ENCODE peak calls at places on chromosomes 12 and 14, in seven cellular contexts. B is colonic mucosa; Z is foreskin fibroblast; H is M059J; M is stimulated activated CD4-positive, alpha-beta T cell treated with anti-CD3 and anti-CD28 coated beads, Interleukin-15, amount 100 ng/mL, for 24 hours; E is NCI-H1694; G is NCI-H1417. V is an unnamed sample.

GRCh38 chr14:32601908-32602307 is 272.8 kb downstream of the AKAP6 start:
- DNase-seq in B (no peak), Z (peak), H (no peak), M (no peak), E (no peak), G (no peak), V (no peak)

GRCh38 chr14:100072783-100073346 is 7.6 kb downstream of the EVL start:
- DNase-seq in B (peak), Z (no peak), H (no peak), M (peak), E (no peak), G (no peak), V (peak)

GRCh38 chr12:11746024-11746771 is 96.7 kb downstream of the ETV6 start:
- DNase-seq in B (no peak), Z (no peak), H (peak), M (no peak), E (no peak), G (no peak), V (no peak)

GRCh38 chr12:96743606-96744005 is 163.5 kb upstream of the NEDD1 start:
- DNase-seq in B (no peak), Z (peak), H (peak), M (no peak), E (no peak), G (no peak), V (no peak)

GRCh38 chr12:3945671-3946070 is 72.5 kb upstream of the PARP11 start:
- DNase-seq in B (no peak), Z (no peak), H (no peak), M (no peak), E (no peak), G (no peak), V (no peak)

GRCh38 chr12:4985820-4986219 is 57.9 kb upstream of the KCNA5 start:
- DNase-seq in B (no peak), Z (no peak), H (no peak), M (no peak), E (no peak), G (no peak), V (no peak)

GRCh38 chr14:56413721-56414120 is 165.9 kb upstream of the TMEM260 start:
- DNase-seq in B (no peak), Z (no peak), H (no peak), M (no peak), E (no peak), G (no peak), V (no peak)

GRCh38 chr14:22979748-22980392 is 2.5 kb downstream of the AJUBA start:
- DNase-seq in B (no peak), Z (peak), H (peak), M (no peak), E (no peak), G (no peak), V (no peak)

GRCh38 chr12:56315256-56315625 is 547 bp downstream of the CNPY2 start:
- DNase-seq in B (peak), Z (no peak), H (no peak), M (no peak), E (no peak), G (peak), V (no peak)

GRCh38 chr14:35818346-35819115 is 7.6 kb upstream of the BRMS1L start:
- DNase-seq in B (no peak), Z (peak), H (peak), M (peak), E (peak), G (peak), V (peak)

GRCh38 chr12:103529306-103529705 is 33.5 kb upstream of the C12orf42 start:
- DNase-seq in B (no peak), Z (no peak), H (no peak), M (no peak), E (peak), G (no peak), V (no peak)

GRCh38 chr14:72559227-72559626 is 334.7 kb downstream of the DPF3 start:
- DNase-seq in B (no peak), Z (peak), H (peak), M (no peak), E (no peak), G (no peak), V (no peak)

GRCh38 chr12:92553389-92553788 is 149.4 kb upstream of the PLEKHG7 start:
- DNase-seq in B (no peak), Z (no peak), H (peak), M (no peak), E (peak), G (peak), V (peak)

GRCh38 chr12:7695159-7695930 is at the start of gene GDF3:
- DNase-seq in B (peak), Z (peak), H (no peak), M (no peak), E (no peak), G (no peak), V (peak)

GRCh38 chr14:68722186-68722585 is 70.7 kb downstream of the ZFP36L1 start:
- DNase-seq in B (no peak), Z (no peak), H (no peak), M (no peak), E (no peak), G (no peak), V (no peak)

GRCh38 chr12:92702754-92703679 is at the start of gene PLEKHG7:
- DNase-seq in B (peak), Z (no peak), H (no peak), M (peak), E (no peak), G (no peak), V (no peak)

GRCh38 chr14:87869619-87870583 is 123.1 kb downstream of the GALC start:
- DNase-seq in B (no peak), Z (peak), H (peak), M (no peak), E (no peak), G (no peak), V (no peak)

GRCh38 chr12:30792648-30793499 is 38.1 kb upstream of the CAPRIN2 start:
- DNase-seq in B (no peak), Z (peak), H (peak), M (no peak), E (no peak), G (no peak), V (no peak)

GRCh38 chr12:100163416-100164152 is 20.9 kb upstream of the BLTP3B start:
- DNase-seq in B (peak), Z (peak), H (peak), M (peak), E (peak), G (no peak), V (peak)

GRCh38 chr12:12561305-12562015 is 1.2 kb downstream of the DUSP16 start:
- DNase-seq in B (peak), Z (peak), H (peak), M (peak), E (peak), G (peak), V (peak)

GRCh38 chr14:88198441-88198840 is 124.6 kb downstream of the KCNK10 start:
- DNase-seq in B (no peak), Z (no peak), H (no peak), M (no peak), E (no peak), G (peak), V (no peak)

GRCh38 chr12:103530352-103530751 is 34.6 kb upstream of the C12orf42 start:
- DNase-seq in B (no peak), Z (no peak), H (no peak), M (peak), E (peak), G (no peak), V (no peak)

GRCh38 chr12:28710882-28711281 is 438.2 kb upstream of the FAR2 start:
- DNase-seq in B (no peak), Z (peak), H (peak), M (no peak), E (no peak), G (no peak), V (no peak)